ENCODE peak calls at places on chromosomes 16 and 17, in eight cellular contexts. S, N, B, U, Q, M, Z and O are unnamed samples.

GRCh38 chr16:17222756-17223411 is 247.9 kb downstream of the XYLT1 start:
- DNase-seq in S (no peak), N (no peak), B (no peak), U (no peak), Q (no peak), M (no peak), Z (no peak), O (no peak)

GRCh38 chr17:4722678-4723240 is 8.5 kb upstream of the MED11 start:
- DNase-seq in S (no peak), N (no peak), B (no peak), U (no peak), Q (no peak), M (no peak), Z (no peak), O (no peak)

GRCh38 chr17:46774108-46774737 is 44.3 kb downstream of the WNT3 start:
- DNase-seq in S (peak; percentile 20), N (no peak), B (no peak), U (no peak), Q (no peak), M (no peak), Z (no peak), O (no peak)

GRCh38 chr16:273547-274421 is 2.0 kb downstream of the RGS11 start:
- DNase-seq in S (no peak), N (no peak), B (peak; percentile 85), U (no peak), Q (no peak), M (no peak), Z (no peak), O (no peak)

GRCh38 chr17:8382052-8382879 is 727 bp downstream of the RPL26 start:
- DNase-seq in S (peak; percentile 32), N (no peak), B (no peak), U (no peak), Q (no peak), M (no peak), Z (no peak), O (no peak)

GRCh38 chr17:79785900-79786810 is 8.2 kb downstream of the CBX2 start:
- DNase-seq in S (no peak), N (no peak), B (no peak), U (no peak), Q (no peak), M (no peak), Z (no peak), O (no peak)

GRCh38 chr17:60439501-60439900 is 17.2 kb downstream of the CHCT1 start:
- DNase-seq in S (peak; percentile 73), N (no peak), B (no peak), U (no peak), Q (peak; percentile 29), M (no peak), Z (no peak), O (no peak)

GRCh38 chr16:27322858-27323780 is 9.3 kb downstream of the IL4R start:
- DNase-seq in S (no peak), N (no peak), B (peak; percentile 98), U (no peak), Q (no peak), M (no peak), Z (no peak), O (peak; percentile 66)

GRCh38 chr17:64638552-64639198 is 23.4 kb downstream of the SMURF2 start:
- DNase-seq in S (no peak), N (no peak), B (no peak), U (no peak), Q (peak; percentile 41), M (no peak), Z (no peak), O (no peak)

GRCh38 chr17:50691550-50692447 is 15.9 kb downstream of the ANKRD40 start:
- DNase-seq in S (no peak), N (peak; percentile 17), B (peak; percentile 92), U (no peak), Q (no peak), M (no peak), Z (no peak), O (no peak)

GRCh38 chr17:73151888-73152633 is 12.7 kb upstream of the SSTR2 start:
- DNase-seq in S (no peak), N (no peak), B (peak; percentile 4), U (no peak), Q (no peak), M (peak; percentile 21), Z (no peak), O (no peak)

GRCh38 chr16:66604376-66605176 is at the start of gene CMTM3:
- DNase-seq in S (peak; percentile 54), N (peak; percentile 26), B (peak; percentile 29), U (peak; percentile 56), Q (peak; percentile 62), M (no peak), Z (peak; percentile 73), O (peak; percentile 87)

GRCh38 chr16:67871256-67871655 is 1.6 kb upstream of the EDC4 start:
- DNase-seq in S (no peak), N (no peak), B (no peak), U (no peak), Q (no peak), M (no peak), Z (no peak), O (no peak)

GRCh38 chr16:12413393-12413792 is 390.3 kb downstream of the CPPED1 start:
- DNase-seq in S (no peak), N (no peak), B (no peak), U (no peak), Q (no peak), M (no peak), Z (no peak), O (no peak)

GRCh38 chr16:59046335-59046734 is 312.2 kb upstream of the GOT2 start:
- DNase-seq in S (no peak), N (no peak), B (no peak), U (no peak), Q (peak; percentile 84), M (no peak), Z (no peak), O (no peak)

GRCh38 chr16:72878301-72879269 is 169.3 kb downstream of the ZFHX3 start:
- DNase-seq in S (peak; percentile 60), N (no peak), B (peak; percentile 45), U (no peak), Q (peak; percentile 81), M (no peak), Z (no peak), O (peak; percentile 78)

GRCh38 chr16:2919511-2920255 is 8.0 kb downstream of the FLYWCH1 start:
- DNase-seq in S (peak; percentile 90), N (peak; percentile 25), B (peak; percentile 53), U (peak; percentile 35), Q (peak; percentile 63), M (no peak), Z (peak; percentile 61), O (peak; percentile 78)

GRCh38 chr16:46765050-46765449 is 16.9 kb upstream of the MYLK3 start:
- DNase-seq in S (no peak), N (no peak), B (no peak), U (no peak), Q (peak; percentile 61), M (peak; percentile 28), Z (no peak), O (no peak)

GRCh38 chr17:45914036-45914717 is 19.8 kb downstream of the MAPT start:
- DNase-seq in S (no peak), N (no peak), B (no peak), U (no peak), Q (no peak), M (no peak), Z (no peak), O (no peak)

GRCh38 chr16:50499254-50499653 is 48.9 kb upstream of the NKD1 start:
- DNase-seq in S (no peak), N (no peak), B (no peak), U (no peak), Q (no peak), M (no peak), Z (no peak), O (no peak)

GRCh38 chr17:40355123-40355803 is 9.3 kb downstream of the GJD3 start:
- DNase-seq in S (peak; percentile 45), N (no peak), B (peak; percentile 50), U (peak; percentile 66), Q (peak; percentile 44), M (no peak), Z (peak; percentile 81), O (peak; percentile 75)

GRCh38 chr16:29198731-29199521 is 207.6 kb downstream of the NPIPB11 start:
- DNase-seq in S (peak; percentile 63), N (no peak), B (no peak), U (no peak), Q (no peak), M (no peak), Z (no peak), O (no peak)

GRCh38 chr17:10815318-10815717 is 11.4 kb upstream of the TMEM238L start:
- DNase-seq in S (no peak), N (no peak), B (peak; percentile 76), U (no peak), Q (no peak), M (no peak), Z (no peak), O (no peak)

GRCh38 chr17:35709874-35710273 is 21.6 kb upstream of the RASL10B start:
- DNase-seq in S (peak; percentile 69), N (peak; percentile 39), B (no peak), U (no peak), Q (no peak), M (no peak), Z (no peak), O (no peak)